ENCODE peak calls at places on chromosome X, in seven cellular contexts. T is suprapubic skin, I is heart left ventricle, F is esophagus squamous epithelium, O is NB4, S is mammary epithelial cell, A is fibroblast of pulmonary artery. X is an unnamed sample.

GRCh38 chrX:10177620-10178019 is 20.8 kb downstream of the CLCN4 start:
- DNase-seq in I (no peak), T (no peak), S (no peak), F (no peak), O (no peak), A (peak), X (peak)

GRCh38 chrX:24145340-24146186 is 4.0 kb upstream of the ZFX start:
- DNase-seq in I (no peak), A (peak), S (peak), O (no peak), T (no peak), F (no peak), X (peak)

GRCh38 chrX:9537781-9538180 is 72.9 kb downstream of the TBL1X start:
- DNase-seq in F (no peak), O (no peak), S (no peak), T (no peak), A (no peak), I (no peak), X (no peak)

GRCh38 chrX:16491461-16491860 is 158.5 kb upstream of the S100G start:
- DNase-seq in O (no peak), A (peak), I (no peak), F (no peak), S (no peak), T (no peak), X (no peak)

GRCh38 chrX:29419774-29420553 is 795.4 kb upstream of the MAGEB2 start:
- DNase-seq in S (no peak), A (peak), I (no peak), T (no peak), F (no peak), O (no peak), X (peak)

GRCh38 chrX:12973561-12974216 is 1.2 kb upstream of the TMSB4X start:
- DNase-seq in I (no peak), F (no peak), T (no peak), S (no peak), A (no peak), O (peak), X (no peak)

GRCh38 chrX:12891915-12892506 is 14.4 kb upstream of the TLR8 start:
- DNase-seq in S (no peak), T (no peak), I (no peak), F (no peak), O (no peak), A (no peak), X (no peak)

GRCh38 chrX:86263526-86263925 is 115.3 kb downstream of the DACH2 start:
- DNase-seq in I (no peak), S (no peak), A (no peak), T (no peak), F (no peak), O (no peak), X (no peak)

GRCh38 chrX:68732906-68733493 is 85.5 kb downstream of the STARD8 start:
- DNase-seq in T (no peak), O (peak), S (peak), F (no peak), I (peak), A (peak), X (peak)

GRCh38 chrX:115563633-115564182 is 2.7 kb downstream of the PLS3 start:
- DNase-seq in A (peak), S (no peak), F (no peak), O (peak), I (no peak), T (no peak), X (no peak)

GRCh38 chrX:103919336-103919682 is 43.1 kb upstream of the TMSB15B start:
- DNase-seq in F (no peak), T (no peak), O (peak), S (no peak), A (peak), I (no peak), X (peak)

GRCh38 chrX:121987163-121987562 is 939.8 kb downstream of the GLUD2 start:
- DNase-seq in O (no peak), F (no peak), T (no peak), I (no peak), S (no peak), A (peak), X (peak)

GRCh38 chrX:147735364-147735763 is 176.4 kb upstream of the FMR1 start:
- DNase-seq in A (no peak), F (no peak), I (no peak), T (no peak), S (no peak), O (no peak), X (no peak)

GRCh38 chrX:14697453-14697852 is 168.1 kb downstream of the GLRA2 start:
- DNase-seq in T (no peak), F (no peak), A (peak), O (peak), I (no peak), S (peak), X (peak)

GRCh38 chrX:11244641-11245040 is 48.6 kb upstream of the AMELX start:
- DNase-seq in F (no peak), A (peak), T (no peak), I (no peak), S (peak), O (no peak), X (peak)

GRCh38 chrX:109783712-109784109 is 50.7 kb upstream of the ACSL4 start:
- DNase-seq in T (no peak), F (no peak), I (no peak), S (peak), O (no peak), A (peak), X (peak)

GRCh38 chrX:136159615-136160025 is 12.3 kb downstream of the FHL1 start:
- DNase-seq in F (no peak), I (no peak), A (no peak), O (peak), S (no peak), T (no peak), X (no peak)

DNA sequence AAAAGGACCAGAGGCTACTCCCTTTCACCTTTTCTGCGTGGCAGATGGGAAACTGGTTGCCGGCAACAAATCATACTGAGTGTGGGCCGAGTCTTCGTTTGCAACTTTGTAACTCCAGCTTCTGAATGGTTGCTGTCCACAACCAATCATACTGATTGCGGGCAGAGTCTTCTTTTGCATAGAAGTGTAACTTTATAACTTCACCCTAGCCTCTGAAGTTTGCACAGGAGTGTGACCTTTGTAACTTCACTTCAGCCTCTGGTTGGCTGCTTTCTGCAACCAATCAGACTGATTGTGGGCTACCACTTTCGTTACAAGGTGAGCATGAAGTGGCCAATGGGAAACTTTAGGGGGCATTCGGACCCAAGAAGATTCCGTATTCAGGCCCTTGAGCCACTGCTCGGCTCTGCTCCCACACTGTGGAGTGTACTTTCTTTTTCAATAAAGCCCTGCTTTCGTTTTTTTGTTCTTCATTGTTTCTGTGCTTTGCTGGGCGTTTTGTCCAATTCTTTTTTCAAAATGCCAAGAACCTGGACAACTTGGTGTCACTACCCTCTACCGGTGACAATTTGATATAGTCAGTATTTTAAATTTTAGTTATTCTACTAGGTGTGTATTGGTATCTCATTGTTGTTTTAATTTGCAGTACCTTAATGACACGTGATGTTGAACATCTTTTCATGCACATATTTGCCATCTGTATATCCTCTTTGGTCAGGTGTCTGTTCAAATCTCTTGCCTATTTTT is 9.0 kb upstream of the PAGE5 start:
- DNase-seq in O (no peak), S (no peak), T (no peak), F (no peak), I (no peak), A (no peak), X (no peak)
- TF ChIP-seq CTCF in O (no peak), S (no peak), T (no peak), F (no peak), I (no peak), A (no peak), X (no peak)

GRCh38 chrX:97563531-97564133 is 679.9 kb downstream of the RPA4 start:
- DNase-seq in I (peak), T (no peak), O (peak), A (peak), S (peak), F (no peak), X (peak)
- H3K4me3 ChIP-seq in I (peak), T (peak), O (peak), A (peak), S (no peak), F (peak), X (peak)

DNA sequence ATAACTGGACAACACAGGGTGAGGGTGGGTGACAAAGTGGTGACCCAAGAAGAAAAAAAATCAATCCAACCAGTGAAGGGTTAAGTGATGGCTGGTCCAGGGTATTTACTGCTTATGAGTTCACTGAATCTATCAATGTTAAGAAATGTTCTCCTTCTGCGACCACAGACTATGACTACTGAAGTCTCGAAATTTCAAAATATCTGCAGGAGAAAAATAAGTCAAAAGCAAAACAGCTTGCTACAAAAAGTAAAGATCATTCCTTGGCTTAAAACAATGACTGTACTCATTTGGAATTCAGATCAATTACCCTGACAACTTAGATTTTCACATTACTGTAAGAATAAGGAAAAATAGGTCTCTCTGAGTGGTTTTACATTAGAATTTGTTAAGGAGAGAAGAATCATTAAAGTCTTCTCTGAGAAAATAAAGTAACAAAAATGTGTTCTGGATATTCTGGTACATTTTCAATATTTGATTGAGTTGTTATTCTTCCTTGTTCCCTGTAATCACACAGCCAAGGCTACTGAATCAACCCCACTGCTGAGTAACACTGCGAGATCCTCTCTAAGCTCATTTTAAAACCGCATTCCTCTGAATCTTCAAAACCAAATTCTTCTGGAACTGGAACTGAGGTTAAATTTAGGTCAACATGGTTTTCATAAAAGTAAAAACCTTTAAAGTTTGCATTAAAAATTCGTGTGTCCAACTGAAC is 22.7 kb downstream of the SMPX start:
- DNase-seq in F (no peak), S (peak), I (no peak), T (no peak), O (no peak), A (peak), X (peak)
- TF ChIP-seq CTCF in F (no peak), S (no peak), I (no peak), T (no peak), O (no peak), A (no peak), X (no peak)

GRCh38 chrX:47817421-47817820 is 19.3 kb upstream of the ZNF81 start:
- DNase-seq in O (no peak), T (no peak), A (no peak), F (no peak), I (no peak), S (no peak), X (no peak)

GRCh38 chrX:47817897-47818296 is 18.8 kb upstream of the ZNF81 start:
- DNase-seq in O (no peak), A (no peak), S (no peak), I (no peak), T (no peak), F (no peak), X (no peak)

GRCh38 chrX:47814853-47815252 is 21.8 kb upstream of the ZNF81 start:
- DNase-seq in S (no peak), F (no peak), I (no peak), O (no peak), A (no peak), T (no peak), X (no peak)

DNA sequence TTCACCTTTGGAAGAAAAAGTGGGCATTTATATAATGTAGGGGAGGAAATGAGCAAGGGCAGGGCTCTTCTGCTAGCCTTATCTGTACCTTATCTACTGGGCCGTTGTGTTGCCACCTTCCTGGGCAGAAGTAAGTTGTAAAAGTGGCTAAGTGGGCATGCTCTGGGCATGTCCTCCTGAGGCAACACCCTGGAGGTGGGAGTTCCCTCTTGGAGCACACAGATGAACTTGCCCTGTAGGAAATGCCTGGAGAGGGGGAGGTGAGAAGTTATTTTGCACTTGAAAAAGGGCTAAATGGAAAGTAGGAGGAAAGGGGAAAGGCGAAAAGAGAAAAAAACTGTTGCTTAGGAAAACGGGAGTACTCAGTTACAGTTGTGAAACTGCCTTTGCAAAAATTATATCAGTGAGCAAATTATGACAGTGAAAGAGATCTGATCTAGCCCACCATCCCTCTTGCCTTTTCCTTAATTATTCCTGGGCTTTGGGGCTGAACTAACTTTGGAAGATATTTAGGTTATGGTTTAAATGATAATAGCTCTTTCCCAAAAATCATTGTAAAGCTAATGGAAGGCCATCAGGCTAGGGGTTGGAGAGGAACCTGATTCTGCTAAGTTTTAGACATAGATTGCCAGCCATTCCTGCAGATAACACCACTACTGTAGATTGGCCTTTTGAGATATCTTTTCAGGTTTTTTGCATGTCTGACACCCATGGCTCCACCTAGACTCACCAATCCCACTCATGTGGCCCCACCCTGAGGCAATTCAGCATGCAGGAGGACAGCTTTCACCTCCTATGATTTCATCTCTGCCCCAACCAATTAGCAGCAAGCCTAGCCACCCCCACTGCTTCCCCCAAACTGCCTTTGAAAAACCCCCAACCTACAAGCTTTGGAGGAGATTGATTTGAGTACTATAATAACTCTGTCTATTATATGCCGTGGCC is 20.5 kb upstream of the ZNF81 start:
- DNase-seq in T (no peak), S (peak), O (no peak), A (peak), I (no peak), F (no peak), X (no peak)
- H3K4me3 ChIP-seq in T (no peak), S (no peak), O (no peak), A (no peak), I (no peak), F (no peak), X (no peak)

GRCh38 chrX:56975611-56976010 is 19.7 kb downstream of the SPIN3 start:
- DNase-seq in A (peak), S (no peak), O (no peak), F (no peak), T (no peak), I (no peak), X (peak)
- TF ChIP-seq CTCF in A (peak), S (no peak), O (no peak), F (no peak), T (no peak), I (no peak), X (no peak)

GRCh38 chrX:80331285-80331684 is 89.0 kb upstream of the TENT5D start:
- DNase-seq in O (no peak), S (no peak), A (no peak), I (no peak), F (no peak), T (no peak), X (no peak)

GRCh38 chrX:80334583-80334982 is 85.7 kb upstream of the TENT5D start:
- DNase-seq in T (no peak), A (no peak), O (no peak), S (no peak), I (no peak), F (no peak), X (no peak)

GRCh38 chrX:80335062-80335830 is 85.0 kb upstream of the TENT5D start:
- DNase-seq in I (peak), F (no peak), S (peak), O (no peak), T (no peak), A (peak), X (no peak)
- H3K4me3 ChIP-seq in I (peak), F (peak), S (peak), O (no peak), T (peak), A (peak), X (peak)

DNA sequence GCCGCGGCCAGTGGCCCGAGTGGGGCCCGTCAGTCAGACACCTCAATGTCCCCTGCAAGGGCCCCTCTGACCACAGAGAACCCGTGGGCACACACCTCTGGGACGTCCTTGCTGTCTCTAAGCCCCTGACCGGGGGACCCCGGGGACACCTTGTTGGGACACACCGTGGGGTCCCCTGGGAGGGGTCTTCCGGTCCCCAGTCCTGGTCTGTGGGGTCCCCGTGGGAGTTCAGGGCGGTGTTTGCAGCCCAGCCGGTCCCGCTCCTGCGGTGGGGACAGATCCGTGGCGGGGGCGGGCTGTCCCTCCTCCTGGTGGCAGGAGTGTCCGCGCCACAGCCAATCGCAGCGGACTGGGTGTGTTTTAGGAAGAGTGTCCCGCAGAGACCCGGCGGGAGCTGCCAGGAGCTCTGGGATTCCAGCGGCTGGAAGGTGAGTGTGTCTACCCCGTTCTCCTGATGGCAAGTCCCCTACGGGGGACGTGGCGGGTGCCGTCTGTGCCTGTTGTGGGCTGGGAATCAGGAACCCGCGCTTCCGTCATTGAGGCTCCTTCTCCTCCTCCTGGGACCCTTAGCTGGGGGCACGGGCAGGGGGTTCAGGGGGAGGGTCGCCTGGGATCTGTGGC is 5.1 kb upstream of the PLCXD1 start:
- DNase-seq in O (peak), F (no peak), S (peak), I (peak), A (peak), T (peak), X (peak)
- TF ChIP-seq CTCF in O (no peak), F (peak), S (no peak), I (no peak), A (no peak), T (no peak), X (no peak)

GRCh38 chrX:70922776-70923473 is 8.0 kb downstream of the SLC7A3 start:
- DNase-seq in F (no peak), O (no peak), S (no peak), T (no peak), A (no peak), I (no peak), X (no peak)
- H3K4me3 ChIP-seq in F (no peak), O (no peak), S (no peak), T (no peak), A (no peak), I (no peak), X (no peak)

DNA sequence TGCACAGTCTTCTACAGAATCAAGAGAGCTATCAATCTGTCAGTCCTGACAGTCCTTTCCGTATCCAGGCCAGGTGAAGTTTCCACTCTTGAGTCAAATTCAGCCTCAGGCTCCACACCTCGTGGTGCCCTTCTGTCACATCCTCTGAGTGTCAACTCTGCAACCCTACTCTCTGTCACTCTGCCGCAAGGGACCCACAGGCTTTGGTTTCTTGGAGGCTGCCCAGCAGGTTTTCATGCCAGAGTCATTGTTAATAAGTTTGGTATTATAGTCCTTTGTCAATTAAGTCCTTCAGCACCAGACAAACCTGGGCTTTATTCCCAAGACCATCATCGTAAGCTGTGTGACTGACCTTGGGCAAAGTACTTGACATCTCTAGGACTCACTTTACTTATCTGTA is 83.4 kb upstream of the KLHL13 start:
- DNase-seq in S (no peak), T (no peak), F (no peak), I (no peak), O (no peak), A (no peak), X (no peak)
- TF ChIP-seq CTCF in S (no peak), T (no peak), F (no peak), I (no peak), O (no peak), A (no peak), X (no peak)

GRCh38 chrX:154749856-154750255 is 1.0 kb downstream of the GAB3 start:
- DNase-seq in F (no peak), T (no peak), O (peak), I (no peak), S (no peak), A (peak), X (no peak)

GRCh38 chrX:154751669-154752271 is 893 bp upstream of the GAB3 start:
- DNase-seq in S (no peak), F (no peak), I (peak), T (no peak), A (no peak), O (no peak), X (no peak)

GRCh38 chrX:154750301-154751120 is at the start of gene GAB3:
- DNase-seq in A (peak), F (no peak), T (no peak), I (peak), O (peak), S (no peak), X (no peak)

GRCh38 chrX:154748712-154749339 is 2.1 kb downstream of the GAB3 start:
- DNase-seq in I (peak), S (peak), T (no peak), O (peak), A (peak), F (no peak), X (peak)

GRCh38 chrX:154751121-154751668 is 318 bp upstream of the GAB3 start:
- DNase-seq in A (no peak), I (peak), F (no peak), O (peak), S (no peak), T (no peak), X (no peak)
- H3K4me3 ChIP-seq in A (peak), I (peak), F (peak), O (peak), S (no peak), T (peak), X (peak)